ENCODE peak calls at places on chromosomes 12 and 14, in seven cellular contexts. One of them, this sample, is unnamed.

GRCh38 chr14:45947785-45948184 is 694.8 kb upstream of the MIS18BP1 start:
- DNase-seq in H1: no peak
- DNase-seq in neuronal stem cell: no peak
- DNase-seq in mesenchymal stem cell: no peak
- DNase-seq in H9: no peak
- DNase-seq in mesendoderm: no peak
- DNase-seq in trophoblast cell: no peak
- DNase-seq in this sample: no peak

GRCh38 chr12:99596762-99597161 is 50.8 kb upstream of the GARIN6 start:
- DNase-seq in H1: no peak
- DNase-seq in neuronal stem cell: no peak
- DNase-seq in mesenchymal stem cell: no peak
- DNase-seq in H9: no peak
- DNase-seq in mesendoderm: no peak
- DNase-seq in trophoblast cell: no peak
- DNase-seq in this sample: no peak

GRCh38 chr12:96466939-96467751 is 22.2 kb upstream of the CFAP54 start:
- DNase-seq in H1: no peak
- DNase-seq in neuronal stem cell: no peak
- DNase-seq in mesenchymal stem cell: no peak
- DNase-seq in H9: no peak
- DNase-seq in mesendoderm: no peak
- DNase-seq in trophoblast cell: peak
- DNase-seq in this sample: peak

GRCh38 chr12:40208707-40209106 is 16.1 kb upstream of the LRRK2 start:
- DNase-seq in H1: no peak
- DNase-seq in neuronal stem cell: no peak
- DNase-seq in mesenchymal stem cell: no peak
- DNase-seq in H9: no peak
- DNase-seq in mesendoderm: no peak
- DNase-seq in trophoblast cell: no peak
- DNase-seq in this sample: no peak

GRCh38 chr14:80213602-80214001 is 2.3 kb upstream of the DIO2 start:
- DNase-seq in H1: peak
- DNase-seq in neuronal stem cell: no peak
- DNase-seq in mesenchymal stem cell: peak
- DNase-seq in H9: peak
- DNase-seq in mesendoderm: peak
- DNase-seq in trophoblast cell: peak
- DNase-seq in this sample: peak

GRCh38 chr12:52354197-52354596 is 13.1 kb downstream of the KRT85 start:
- DNase-seq in H1: no peak
- DNase-seq in neuronal stem cell: no peak
- DNase-seq in mesenchymal stem cell: no peak
- DNase-seq in H9: no peak
- DNase-seq in mesendoderm: no peak
- DNase-seq in trophoblast cell: no peak
- DNase-seq in this sample: no peak

GRCh38 chr12:104357431-104357952 is 54.0 kb downstream of the EID3 start:
- DNase-seq in H1: no peak
- DNase-seq in neuronal stem cell: no peak
- DNase-seq in mesenchymal stem cell: peak
- DNase-seq in H9: peak
- DNase-seq in mesendoderm: peak
- DNase-seq in trophoblast cell: no peak
- DNase-seq in this sample: peak

GRCh38 chr14:92928961-92929688 is 6.2 kb downstream of the CHGA start:
- DNase-seq in H1: no peak
- DNase-seq in neuronal stem cell: no peak
- DNase-seq in mesenchymal stem cell: no peak
- DNase-seq in H9: no peak
- DNase-seq in mesendoderm: no peak
- DNase-seq in trophoblast cell: no peak
- DNase-seq in this sample: no peak

GRCh38 chr12:63952980-63953379 is 108.5 kb downstream of the SRGAP1 start:
- DNase-seq in H1: no peak
- DNase-seq in neuronal stem cell: no peak
- DNase-seq in mesenchymal stem cell: no peak
- DNase-seq in H9: no peak
- DNase-seq in mesendoderm: no peak
- DNase-seq in trophoblast cell: no peak
- DNase-seq in this sample: no peak

GRCh38 chr14:105525326-105525725 is 1.1 kb upstream of the TMEM121 start:
- DNase-seq in H1: no peak
- DNase-seq in neuronal stem cell: no peak
- DNase-seq in mesenchymal stem cell: no peak
- DNase-seq in H9: no peak
- DNase-seq in mesendoderm: no peak
- DNase-seq in trophoblast cell: no peak
- DNase-seq in this sample: no peak

GRCh38 chr12:26523708-26524150 is 309.3 kb downstream of the ITPR2 start:
- DNase-seq in H1: no peak
- DNase-seq in neuronal stem cell: no peak
- DNase-seq in mesenchymal stem cell: peak
- DNase-seq in H9: no peak
- DNase-seq in mesendoderm: peak
- DNase-seq in trophoblast cell: peak
- DNase-seq in this sample: peak

GRCh38 chr12:118866346-118866745 is 115.0 kb upstream of the SRRM4 start:
- DNase-seq in H1: no peak
- DNase-seq in neuronal stem cell: no peak
- DNase-seq in mesenchymal stem cell: no peak
- DNase-seq in H9: no peak
- DNase-seq in mesendoderm: peak
- DNase-seq in trophoblast cell: no peak
- DNase-seq in this sample: no peak

GRCh38 chr14:50139192-50139591 is 22.8 kb upstream of the VCPKMT start:
- DNase-seq in H1: peak
- DNase-seq in neuronal stem cell: no peak
- DNase-seq in mesenchymal stem cell: no peak
- DNase-seq in H9: no peak
- DNase-seq in mesendoderm: peak
- DNase-seq in trophoblast cell: no peak
- DNase-seq in this sample: no peak

GRCh38 chr12:53292441-53292840 is 2.9 kb upstream of the PFDN5 start:
- DNase-seq in H1: no peak
- DNase-seq in neuronal stem cell: no peak
- DNase-seq in mesenchymal stem cell: no peak
- DNase-seq in H9: no peak
- DNase-seq in mesendoderm: no peak
- DNase-seq in trophoblast cell: no peak
- DNase-seq in this sample: no peak

GRCh38 chr12:7175493-7175892 is 14.0 kb upstream of the PEX5 start:
- DNase-seq in H1: no peak
- DNase-seq in neuronal stem cell: no peak
- DNase-seq in mesenchymal stem cell: peak
- DNase-seq in H9: no peak
- DNase-seq in mesendoderm: no peak
- DNase-seq in trophoblast cell: no peak
- DNase-seq in this sample: peak

GRCh38 chr12:123723011-123723410 is 10.9 kb downstream of the ATP6V0A2 start:
- DNase-seq in H1: no peak
- DNase-seq in neuronal stem cell: no peak
- DNase-seq in mesenchymal stem cell: peak
- DNase-seq in H9: no peak
- DNase-seq in mesendoderm: no peak
- DNase-seq in trophoblast cell: no peak
- DNase-seq in this sample: peak

GRCh38 chr12:123715151-123715676 is 3.1 kb downstream of the ATP6V0A2 start:
- DNase-seq in H1: no peak
- DNase-seq in neuronal stem cell: no peak
- DNase-seq in mesenchymal stem cell: no peak
- DNase-seq in H9: no peak
- DNase-seq in mesendoderm: no peak
- DNase-seq in trophoblast cell: no peak
- DNase-seq in this sample: peak

GRCh38 chr12:123723765-123724164 is 11.6 kb downstream of the ATP6V0A2 start:
- DNase-seq in H1: no peak
- DNase-seq in neuronal stem cell: no peak
- DNase-seq in mesenchymal stem cell: no peak
- DNase-seq in H9: no peak
- DNase-seq in mesendoderm: no peak
- DNase-seq in trophoblast cell: no peak
- DNase-seq in this sample: no peak

GRCh38 chr12:123721245-123721644 is 9.1 kb downstream of the ATP6V0A2 start:
- DNase-seq in H1: no peak
- DNase-seq in neuronal stem cell: no peak
- DNase-seq in mesenchymal stem cell: no peak
- DNase-seq in H9: no peak
- DNase-seq in mesendoderm: no peak
- DNase-seq in trophoblast cell: no peak
- DNase-seq in this sample: no peak

GRCh38 chr12:123720141-123720814 is 8.1 kb downstream of the ATP6V0A2 start:
- DNase-seq in H1: no peak
- DNase-seq in neuronal stem cell: no peak
- DNase-seq in mesenchymal stem cell: no peak
- DNase-seq in H9: no peak
- DNase-seq in mesendoderm: peak
- DNase-seq in trophoblast cell: no peak
- DNase-seq in this sample: no peak
- H3K9ac ChIP-seq in H1: no peak
- H3K9ac ChIP-seq in neuronal stem cell: no peak
- H3K9ac ChIP-seq in mesenchymal stem cell: no peak
- H3K9ac ChIP-seq in H9: no peak
- H3K9ac ChIP-seq in mesendoderm: peak
- H3K9ac ChIP-seq in trophoblast cell: no peak
- H3K9ac ChIP-seq in this sample: no peak

DNA sequence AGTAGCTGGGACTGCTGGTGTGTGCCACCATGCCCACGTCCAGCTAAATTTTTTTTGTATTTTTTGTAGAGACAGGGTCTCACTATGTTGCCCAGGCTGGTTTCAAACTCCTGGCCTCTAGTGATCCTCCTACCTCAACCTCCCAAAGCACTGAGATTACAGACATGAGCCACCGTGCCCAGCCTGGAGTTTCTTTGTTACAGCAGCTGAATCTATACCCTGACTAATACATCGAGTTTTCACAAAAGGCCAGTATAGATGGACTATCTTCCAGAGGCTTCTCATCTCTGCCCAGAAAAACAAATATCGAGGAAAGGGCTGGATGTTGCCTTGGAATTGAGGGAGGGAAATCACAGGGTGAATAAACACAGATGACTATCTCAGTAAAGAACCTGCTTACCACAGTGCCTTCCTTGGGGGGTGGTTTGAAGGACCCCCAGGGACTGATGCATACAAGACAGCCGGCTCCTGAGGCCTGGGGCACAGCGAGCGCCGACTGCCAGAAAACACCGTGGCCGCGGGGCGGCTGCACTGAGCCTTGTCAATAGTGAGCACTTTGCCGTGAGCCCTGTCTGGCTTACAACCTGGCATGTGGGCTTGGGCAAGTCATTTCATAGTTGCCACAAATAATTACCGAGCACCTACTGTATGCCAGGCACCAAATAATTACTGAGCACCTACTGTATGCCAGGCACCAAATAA is 111.9 kb downstream of the SCARB1 start:
- DNase-seq in H1: no peak
- DNase-seq in neuronal stem cell: no peak
- DNase-seq in mesenchymal stem cell: no peak
- DNase-seq in H9: no peak
- DNase-seq in mesendoderm: no peak
- DNase-seq in trophoblast cell: no peak
- DNase-seq in this sample: no peak
- H3K23ac ChIP-seq in H1: no peak
- H3K23ac ChIP-seq in neuronal stem cell: no peak
- H3K23ac ChIP-seq in mesenchymal stem cell: no peak
- H3K23ac ChIP-seq in H9: no peak
- H3K23ac ChIP-seq in mesendoderm: no peak
- H3K23ac ChIP-seq in trophoblast cell: no peak
- H3K23ac ChIP-seq in this sample: no peak

DNA sequence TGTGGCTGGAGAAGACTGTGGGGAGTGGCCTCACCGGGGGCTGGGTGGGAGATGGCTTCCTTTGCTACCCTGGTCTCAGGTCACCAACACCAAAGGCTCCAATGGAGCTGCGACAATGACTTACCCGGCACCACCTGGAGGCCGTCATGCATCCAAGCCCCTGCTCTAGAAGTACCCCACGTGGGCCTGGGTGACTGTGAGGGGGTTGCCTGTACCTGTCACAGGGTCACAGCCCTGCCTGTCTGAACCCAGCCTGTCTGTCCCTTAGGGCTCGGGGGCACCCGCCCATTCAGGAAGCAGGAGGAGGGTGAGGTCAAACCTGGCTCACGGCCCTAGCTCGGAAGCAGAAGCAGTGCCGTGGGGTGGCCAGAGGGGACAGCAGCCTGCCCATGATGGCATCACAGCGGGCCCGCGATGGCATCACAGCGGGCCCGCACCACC is 18.9 kb downstream of the ABCB9 start:
- DNase-seq in H1: no peak
- DNase-seq in neuronal stem cell: no peak
- DNase-seq in mesenchymal stem cell: no peak
- DNase-seq in H9: no peak
- DNase-seq in mesendoderm: no peak
- DNase-seq in trophoblast cell: no peak
- DNase-seq in this sample: no peak
- H3K9ac ChIP-seq in H1: no peak
- H3K9ac ChIP-seq in neuronal stem cell: no peak
- H3K9ac ChIP-seq in mesenchymal stem cell: peak
- H3K9ac ChIP-seq in H9: no peak
- H3K9ac ChIP-seq in mesendoderm: no peak
- H3K9ac ChIP-seq in trophoblast cell: no peak
- H3K9ac ChIP-seq in this sample: peak

GRCh38 chr14:75820761-75821160 is 159.7 kb downstream of the TTLL5 start:
- DNase-seq in H1: no peak
- DNase-seq in neuronal stem cell: no peak
- DNase-seq in mesenchymal stem cell: no peak
- DNase-seq in H9: no peak
- DNase-seq in mesendoderm: no peak
- DNase-seq in trophoblast cell: no peak
- DNase-seq in this sample: no peak
- H3K23ac ChIP-seq in H1: no peak
- H3K23ac ChIP-seq in neuronal stem cell: no peak
- H3K23ac ChIP-seq in mesenchymal stem cell: no peak
- H3K23ac ChIP-seq in H9: no peak
- H3K23ac ChIP-seq in mesendoderm: no peak
- H3K23ac ChIP-seq in trophoblast cell: no peak
- H3K23ac ChIP-seq in this sample: no peak

GRCh38 chr12:29980304-29980703 is 196.6 kb upstream of the TMTC1 start:
- DNase-seq in H1: no peak
- DNase-seq in neuronal stem cell: no peak
- DNase-seq in mesenchymal stem cell: no peak
- DNase-seq in H9: no peak
- DNase-seq in mesendoderm: no peak
- DNase-seq in trophoblast cell: no peak
- DNase-seq in this sample: no peak
- H3K9ac ChIP-seq in H1: no peak
- H3K9ac ChIP-seq in neuronal stem cell: no peak
- H3K9ac ChIP-seq in mesenchymal stem cell: no peak
- H3K9ac ChIP-seq in H9: no peak
- H3K9ac ChIP-seq in mesendoderm: no peak
- H3K9ac ChIP-seq in trophoblast cell: no peak
- H3K9ac ChIP-seq in this sample: no peak

GRCh38 chr12:88029093-88029665 is at the start of gene C12orf50:
- DNase-seq in H1: no peak
- DNase-seq in neuronal stem cell: no peak
- DNase-seq in mesenchymal stem cell: no peak
- DNase-seq in H9: no peak
- DNase-seq in mesendoderm: no peak
- DNase-seq in trophoblast cell: no peak
- DNase-seq in this sample: no peak
- H3K23ac ChIP-seq in H1: no peak
- H3K23ac ChIP-seq in neuronal stem cell: no peak
- H3K23ac ChIP-seq in mesenchymal stem cell: no peak
- H3K23ac ChIP-seq in H9: no peak
- H3K23ac ChIP-seq in mesendoderm: no peak
- H3K23ac ChIP-seq in trophoblast cell: no peak
- H3K23ac ChIP-seq in this sample: no peak

GRCh38 chr12:3225154-3225795 is 148.1 kb downstream of the TSPAN9 start:
- DNase-seq in H1: no peak
- DNase-seq in neuronal stem cell: no peak
- DNase-seq in mesenchymal stem cell: peak
- DNase-seq in H9: no peak
- DNase-seq in mesendoderm: no peak
- DNase-seq in trophoblast cell: no peak
- DNase-seq in this sample: peak
- H3K9ac ChIP-seq in H1: no peak
- H3K9ac ChIP-seq in neuronal stem cell: no peak
- H3K9ac ChIP-seq in mesenchymal stem cell: no peak
- H3K9ac ChIP-seq in H9: no peak
- H3K9ac ChIP-seq in mesendoderm: no peak
- H3K9ac ChIP-seq in trophoblast cell: no peak
- H3K9ac ChIP-seq in this sample: no peak